ENCODE peak calls at places on chromosome 12, in six cellular contexts. J is naive B cell; L is stimulated activated effector memory CD8-positive, alpha-beta T cell treated with anti-CD3 and anti-CD28 coated beads, Interleukin-12 subunit alpha, Interleukin-12 subunit beta, amount 100 ng/mL, for 72 hours; S is stimulated activated CD4-positive, alpha-beta T cell treated with anti-CD3 and anti-CD28 coated beads, Interleukin-12 subunit alpha, Interleukin-12 subunit beta, amount 100 ng/mL, for 24 hours; A is tibial nerve; O is caudate nucleus. U is an unnamed sample.

GRCh38 chr12:46395308-46395707 is 22.7 kb upstream of the SLC38A2 start:
- DNase-seq in J (no peak), L (no peak), S (no peak), A (no peak), O (no peak), U (no peak)

GRCh38 chr12:76587428-76588178 is 28.0 kb upstream of the OSBPL8 start:
- DNase-seq in J (no peak), L (no peak), S (no peak), A (no peak), O (no peak), U (no peak)

GRCh38 chr12:103929051-103929908 is 930 bp upstream of the HSP90B1 start:
- DNase-seq in J (peak; percentile 92), L (peak; percentile 91), S (peak; percentile 61), A (peak; percentile 55), O (peak; percentile 96), U (peak; percentile 90)

GRCh38 chr12:58513866-58514265 is 406.4 kb downstream of the LRIG3 start:
- DNase-seq in J (no peak), L (no peak), S (no peak), A (no peak), O (no peak), U (no peak)

GRCh38 chr12:1918081-1918874 is at the start of gene CACNA2D4:
- DNase-seq in J (no peak), L (peak; percentile 25), S (no peak), A (no peak), O (no peak), U (no peak)

GRCh38 chr12:7310070-7310469 is 6.2 kb downstream of the ACSM4 start:
- DNase-seq in J (no peak), L (no peak), S (no peak), A (no peak), O (no peak), U (no peak)

GRCh38 chr12:53235742-53236442 is 3.9 kb upstream of the RARG start:
- DNase-seq in J (no peak), L (no peak), S (no peak), A (no peak), O (no peak), U (no peak)

GRCh38 chr12:111761706-111762105 is 5.0 kb upstream of the ALDH2 start:
- DNase-seq in J (no peak), L (no peak), S (no peak), A (no peak), O (no peak), U (no peak)